ENCODE peak calls at places on chromosomes 4 and X, in five cellular contexts. P, Q, S, E and J are unnamed samples.

GRCh38 chr4:138035781-138036258 is 206.3 kb downstream of the SLC7A11 start:
- DNase-seq in S (no peak), P (peak; percentile 81), E (peak; percentile 31), Q (no peak), J (peak; percentile 26)

GRCh38 chrX:79161655-79162054 is 17.2 kb downstream of the GPR174 start:
- DNase-seq in E (no peak), Q (no peak), S (no peak), P (no peak), J (no peak)

GRCh38 chr4:152294331-152294730 is 241.6 kb downstream of the FBXW7 start:
- DNase-seq in Q (no peak), E (no peak), P (no peak), S (no peak), J (no peak)

GRCh38 chr4:126611900-126612299 is 1020.9 kb upstream of the INTU start:
- DNase-seq in P (no peak), E (no peak), S (no peak), Q (no peak), J (no peak)

GRCh38 chr4:188992706-188993105 is 853.5 kb downstream of the TRIML1 start:
- DNase-seq in P (no peak), S (no peak), E (no peak), Q (no peak), J (no peak)

GRCh38 chrX:82208976-82209375 is 1007.1 kb downstream of the SH3BGRL start:
- DNase-seq in P (no peak), S (no peak), Q (no peak), E (no peak), J (no peak)

GRCh38 chrX:136525738-136526606 is 6.0 kb upstream of the VGLL1 start:
- DNase-seq in S (peak; percentile 19), P (peak; percentile 42), E (no peak), Q (no peak), J (peak; percentile 3)

GRCh38 chr4:119317996-119318395 is 3.9 kb downstream of the FABP2 start:
- DNase-seq in S (no peak), P (no peak), Q (no peak), E (no peak), J (no peak)

GRCh38 chr4:81470456-81471327 is 1.0 kb downstream of the RASGEF1B start:
- DNase-seq in E (peak; percentile 25), S (peak; percentile 54), P (peak; percentile 67), Q (peak; percentile 83), J (peak; percentile 6)

GRCh38 chr4:8541981-8542715 is 38.0 kb upstream of the GPR78 start:
- DNase-seq in Q (no peak), S (no peak), P (no peak), E (no peak), J (no peak)

GRCh38 chrX:19627533-19627932 is 112.2 kb upstream of the MAP3K15 start:
- DNase-seq in P (no peak), Q (no peak), S (no peak), E (no peak), J (no peak)

GRCh38 chr4:60879135-60879701 is 320.9 kb upstream of the ADGRL3 start:
- DNase-seq in P (no peak), S (no peak), E (no peak), Q (no peak), J (no peak)

GRCh38 chr4:24730256-24731001 is 64.9 kb upstream of the SOD3 start:
- DNase-seq in Q (peak; percentile 88), S (no peak), P (no peak), E (no peak), J (peak; percentile 85)

GRCh38 chr4:1856920-1857699 is 1.2 kb upstream of the LETM1 start:
- DNase-seq in Q (no peak), P (peak; percentile 35), S (no peak), E (peak; percentile 20), J (peak; percentile 38)

GRCh38 chrX:2373615-2374014 is 127.2 kb downstream of the DHRSX start:
- DNase-seq in P (no peak), S (no peak), E (no peak), Q (no peak), J (no peak)

GRCh38 chr4:53981573-53981972 is 82.8 kb downstream of the CHIC2 start:
- DNase-seq in E (no peak), S (no peak), Q (no peak), P (no peak), J (no peak)

GRCh38 chr4:99945718-99946345 is 586 bp downstream of the DNAJB14 start:
- DNase-seq in Q (no peak), E (no peak), P (peak; percentile 24), S (no peak), J (peak; percentile 38)

GRCh38 chr4:98558366-98558765 is 100.0 kb downstream of the TSPAN5 start:
- DNase-seq in P (no peak), S (no peak), E (no peak), Q (no peak), J (no peak)

GRCh38 chr4:41369680-41370079 is 113.0 kb downstream of the UCHL1 start:
- DNase-seq in P (peak; percentile 43), E (no peak), S (peak; percentile 54), Q (no peak), J (peak; percentile 36)